ENCODE peak calls at places on chromosomes 12 and 14, in four cellular contexts. One of them, this sample, is unnamed.

GRCh38 chr12:65122661-65123060 is 1.6 kb upstream of the WIF1 start:
- DNase-seq in IMR-90: no peak
- DNase-seq in heart right ventricle: no peak
- DNase-seq in pancreas: no peak
- DNase-seq in this sample: no peak

GRCh38 chr12:6584293-6584692 is 16.2 kb upstream of the NOP2 start:
- DNase-seq in pancreas: no peak
- DNase-seq in heart right ventricle: no peak
- DNase-seq in IMR-90: no peak
- DNase-seq in this sample: no peak

GRCh38 chr12:109239691-109240090 is 69.4 kb downstream of the FOXN4 start:
- DNase-seq in heart right ventricle: no peak
- DNase-seq in pancreas: no peak
- DNase-seq in IMR-90: no peak
- DNase-seq in this sample: no peak

GRCh38 chr12:88973998-88974397 is 378.3 kb downstream of the DUSP6 start:
- DNase-seq in IMR-90: no peak
- DNase-seq in heart right ventricle: no peak
- DNase-seq in pancreas: no peak
- DNase-seq in this sample: no peak

GRCh38 chr14:26328766-26329165 is 269.1 kb downstream of the NOVA1 start:
- DNase-seq in heart right ventricle: no peak
- DNase-seq in IMR-90: no peak
- DNase-seq in pancreas: no peak
- DNase-seq in this sample: no peak

GRCh38 chr12:23906329-23906728 is 43.1 kb downstream of the SOX5 start:
- DNase-seq in IMR-90: peak; percentile 45
- DNase-seq in heart right ventricle: no peak
- DNase-seq in pancreas: no peak
- DNase-seq in this sample: no peak

GRCh38 chr14:78764240-78764639 is 594.1 kb downstream of the NRXN3 start:
- DNase-seq in heart right ventricle: no peak
- DNase-seq in pancreas: no peak
- DNase-seq in IMR-90: peak; percentile 1
- DNase-seq in this sample: no peak

GRCh38 chr12:19190292-19191031 is 60.9 kb downstream of the PLEKHA5 start:
- DNase-seq in IMR-90: peak; percentile 59
- DNase-seq in heart right ventricle: no peak
- DNase-seq in pancreas: no peak
- DNase-seq in this sample: no peak

GRCh38 chr14:44657688-44658388 is 150.8 kb upstream of the FSCB start:
- DNase-seq in IMR-90: peak; percentile 0
- DNase-seq in heart right ventricle: no peak
- DNase-seq in pancreas: no peak
- DNase-seq in this sample: peak; percentile 24

GRCh38 chr14:94394594-94395305 is 6.3 kb upstream of the SERPINA1 start:
- DNase-seq in heart right ventricle: peak; percentile 21
- DNase-seq in pancreas: no peak
- DNase-seq in IMR-90: peak; percentile 58
- DNase-seq in this sample: no peak

GRCh38 chr14:20632831-20633771 is 8.4 kb downstream of the OR6S1 start:
- DNase-seq in heart right ventricle: no peak
- DNase-seq in IMR-90: peak; percentile 85
- DNase-seq in pancreas: peak; percentile 42
- DNase-seq in this sample: peak; percentile 79

GRCh38 chr14:102170061-102170460 is 30.4 kb downstream of the WDR20 start:
- DNase-seq in heart right ventricle: no peak
- DNase-seq in IMR-90: no peak
- DNase-seq in pancreas: no peak
- DNase-seq in this sample: no peak

GRCh38 chr14:100530270-100531072 is 56.7 kb downstream of the BEGAIN start:
- DNase-seq in heart right ventricle: no peak
- DNase-seq in IMR-90: no peak
- DNase-seq in pancreas: peak; percentile 35
- DNase-seq in this sample: no peak

GRCh38 chr14:91417983-91418386 is 365 bp upstream of the CCDC88C start:
- DNase-seq in heart right ventricle: peak; percentile 27
- DNase-seq in pancreas: peak; percentile 62
- DNase-seq in IMR-90: no peak
- DNase-seq in this sample: peak; percentile 56

GRCh38 chr12:75644472-75645072 is 133.2 kb upstream of the KRR1 start:
- DNase-seq in IMR-90: no peak
- DNase-seq in heart right ventricle: no peak
- DNase-seq in pancreas: no peak
- DNase-seq in this sample: no peak

GRCh38 chr12:109385339-109386078 is 37.8 kb downstream of the MYO1H start:
- DNase-seq in pancreas: no peak
- DNase-seq in heart right ventricle: no peak
- DNase-seq in IMR-90: peak; percentile 53
- DNase-seq in this sample: peak; percentile 47

GRCh38 chr14:80977103-80977728 is 21.8 kb downstream of the TSHR start:
- DNase-seq in heart right ventricle: no peak
- DNase-seq in IMR-90: no peak
- DNase-seq in pancreas: no peak
- DNase-seq in this sample: no peak

GRCh38 chr14:33184587-33184986 is 245.9 kb downstream of the NPAS3 start:
- DNase-seq in pancreas: no peak
- DNase-seq in IMR-90: no peak
- DNase-seq in heart right ventricle: no peak
- DNase-seq in this sample: no peak

GRCh38 chr12:96427269-96427729 is 27.1 kb upstream of the CDK17 start:
- DNase-seq in IMR-90: peak; percentile 100
- DNase-seq in pancreas: peak; percentile 18
- DNase-seq in heart right ventricle: peak; percentile 51
- DNase-seq in this sample: no peak

GRCh38 chr14:64109821-64110554 is 184.2 kb downstream of the ESR2 start:
- DNase-seq in IMR-90: peak; percentile 49
- DNase-seq in heart right ventricle: no peak
- DNase-seq in pancreas: no peak
- DNase-seq in this sample: no peak

GRCh38 chr12:49489720-49490119 is 49.1 kb upstream of the KCNH3 start:
- DNase-seq in IMR-90: peak; percentile 92
- DNase-seq in pancreas: no peak
- DNase-seq in heart right ventricle: no peak
- DNase-seq in this sample: no peak

GRCh38 chr14:102238131-102238530 is 66.8 kb downstream of the MOK start:
- DNase-seq in heart right ventricle: no peak
- DNase-seq in IMR-90: peak; percentile 40
- DNase-seq in pancreas: no peak
- DNase-seq in this sample: no peak

GRCh38 chr14:73238262-73238852 is 1.1 kb downstream of the PAPLN start:
- DNase-seq in IMR-90: peak; percentile 73
- DNase-seq in heart right ventricle: no peak
- DNase-seq in pancreas: no peak
- DNase-seq in this sample: no peak

GRCh38 chr12:119456824-119457223 is 122.3 kb downstream of the CCDC60 start:
- DNase-seq in IMR-90: no peak
- DNase-seq in pancreas: no peak
- DNase-seq in heart right ventricle: no peak
- DNase-seq in this sample: no peak

GRCh38 chr12:1171657-1172056 is 180.6 kb downstream of the ERC1 start:
- DNase-seq in pancreas: no peak
- DNase-seq in heart right ventricle: no peak
- DNase-seq in IMR-90: no peak
- DNase-seq in this sample: no peak

GRCh38 chr12:15209782-15210181 is 11.4 kb downstream of the RERG start:
- DNase-seq in pancreas: no peak
- DNase-seq in IMR-90: peak; percentile 40
- DNase-seq in heart right ventricle: no peak
- DNase-seq in this sample: no peak

GRCh38 chr12:28497889-28498411 is 307.7 kb downstream of the CCDC91 start:
- DNase-seq in heart right ventricle: no peak
- DNase-seq in pancreas: no peak
- DNase-seq in IMR-90: peak; percentile 50
- DNase-seq in this sample: no peak

GRCh38 chr12:80101126-80101525 is 1.8 kb downstream of the OTOGL start:
- DNase-seq in pancreas: no peak
- DNase-seq in heart right ventricle: no peak
- DNase-seq in IMR-90: no peak
- DNase-seq in this sample: no peak

GRCh38 chr14:101358726-101359125 is 202.6 kb upstream of the DIO3 start:
- DNase-seq in heart right ventricle: no peak
- DNase-seq in IMR-90: no peak
- DNase-seq in pancreas: no peak
- DNase-seq in this sample: no peak

GRCh38 chr14:90624228-90624627 is 192.0 kb downstream of the TTC7B start:
- DNase-seq in heart right ventricle: peak; percentile 30
- DNase-seq in IMR-90: peak; percentile 62
- DNase-seq in pancreas: no peak
- DNase-seq in this sample: no peak

GRCh38 chr14:100471451-100472093 is 115.6 kb downstream of the BEGAIN start:
- DNase-seq in heart right ventricle: no peak
- DNase-seq in IMR-90: no peak
- DNase-seq in pancreas: no peak
- DNase-seq in this sample: no peak

GRCh38 chr12:69985656-69986055 is 160.6 kb downstream of the MYRFL start:
- DNase-seq in IMR-90: no peak
- DNase-seq in pancreas: no peak
- DNase-seq in heart right ventricle: no peak
- DNase-seq in this sample: peak; percentile 54

DNA sequence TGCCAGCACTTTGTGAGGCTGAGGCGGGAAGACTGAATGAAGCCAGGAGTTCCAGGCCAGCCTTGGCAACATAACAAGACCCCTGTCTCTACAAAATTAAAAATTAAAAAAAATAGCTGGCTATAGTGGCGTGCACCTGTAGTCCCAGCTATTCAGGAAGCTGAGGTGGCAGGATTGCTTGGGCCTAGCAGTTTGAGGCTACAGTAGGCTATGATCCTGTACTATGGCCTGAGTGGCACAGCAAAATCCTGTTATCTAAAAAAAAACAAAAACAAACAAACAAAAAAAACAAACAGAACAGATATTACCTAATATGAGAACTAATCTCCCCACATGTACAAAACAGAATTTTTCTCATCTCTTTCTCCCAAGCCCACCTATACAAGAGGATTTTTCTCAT is 15.7 kb downstream of the TMEM116 start:
- DNase-seq in heart right ventricle: no peak
- DNase-seq in IMR-90: no peak
- DNase-seq in pancreas: no peak
- DNase-seq in this sample: no peak
- H3K4me3 ChIP-seq in heart right ventricle: no peak overlapping the region
- H3K4me3 ChIP-seq in IMR-90: no peak overlapping the region
- H3K4me3 ChIP-seq in pancreas: no peak overlapping the region
- H3K4me3 ChIP-seq in this sample: no peak overlapping the region

GRCh38 chr14:96629558-96630222 is 127.5 kb downstream of the PAPOLA start:
- DNase-seq in pancreas: no peak
- DNase-seq in heart right ventricle: no peak
- DNase-seq in IMR-90: no peak
- DNase-seq in this sample: no peak

GRCh38 chr14:96626916-96627315 is 124.7 kb downstream of the PAPOLA start:
- DNase-seq in heart right ventricle: no peak
- DNase-seq in IMR-90: no peak
- DNase-seq in pancreas: no peak
- DNase-seq in this sample: no peak

GRCh38 chr14:96629082-96629481 is 126.9 kb downstream of the PAPOLA start:
- DNase-seq in heart right ventricle: no peak
- DNase-seq in IMR-90: no peak
- DNase-seq in pancreas: no peak
- DNase-seq in this sample: no peak

GRCh38 chr14:96627386-96627785 is 125.2 kb downstream of the PAPOLA start:
- DNase-seq in IMR-90: no peak
- DNase-seq in pancreas: no peak
- DNase-seq in heart right ventricle: no peak
- DNase-seq in this sample: no peak

GRCh38 chr14:96627811-96628775 is 125.9 kb downstream of the PAPOLA start:
- DNase-seq in pancreas: no peak
- DNase-seq in IMR-90: no peak
- DNase-seq in heart right ventricle: no peak
- DNase-seq in this sample: no peak
- H3K9me3 ChIP-seq in pancreas: no peaks in the 10 kb centered on the region
- H3K9me3 ChIP-seq in IMR-90: no peaks in the 10 kb centered on the region
- H3K9me3 ChIP-seq in heart right ventricle: peaks cover 5% of the 10 kb centered on the region
- H3K9me3 ChIP-seq in this sample: no peaks in the 10 kb centered on the region

DNA sequence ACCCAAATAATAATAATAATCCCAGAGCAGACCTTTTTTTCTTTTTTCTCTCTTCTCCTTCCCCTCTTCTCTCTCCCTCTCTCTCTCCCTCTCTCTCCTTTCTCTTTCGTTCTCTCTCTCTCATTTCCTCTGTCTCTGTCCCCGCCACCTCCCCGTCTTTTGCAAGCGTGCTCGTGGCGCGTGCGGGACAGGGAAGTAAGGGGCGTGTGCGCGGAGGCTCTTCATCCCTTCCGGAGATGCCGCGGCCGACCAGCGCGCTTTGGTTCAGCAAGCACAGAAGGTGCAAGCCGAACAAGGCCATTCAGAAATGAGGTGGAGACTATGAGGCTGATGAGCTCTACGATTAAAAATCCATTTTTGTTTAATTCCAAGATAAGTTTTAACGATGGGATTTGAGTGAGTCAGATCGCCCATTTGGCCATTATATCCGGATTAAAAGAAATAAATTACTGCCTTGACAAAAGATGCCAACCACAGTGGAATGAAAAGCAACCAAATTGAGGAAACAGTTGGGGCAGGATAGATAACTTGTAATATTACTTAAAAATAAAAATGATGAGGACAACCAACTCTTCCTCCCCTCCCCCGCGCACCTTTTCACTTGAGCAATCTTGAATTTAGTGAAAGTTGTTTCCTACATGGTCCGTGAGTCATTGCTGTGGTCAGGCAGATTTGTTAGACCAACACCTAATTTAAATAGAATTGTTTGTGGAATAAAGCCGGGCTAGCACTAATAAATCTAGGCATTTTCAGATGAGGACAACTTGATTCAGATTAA is 1.2 kb upstream of the AMIGO2 start:
- DNase-seq in IMR-90: peak; percentile 50
- DNase-seq in heart right ventricle: peak; percentile 64
- DNase-seq in pancreas: no peak
- DNase-seq in this sample: no peak
- H3K4me3 ChIP-seq in IMR-90: peak overlapping the region; percentile 91
- H3K4me3 ChIP-seq in heart right ventricle: peak overlapping the region; percentile 77
- H3K4me3 ChIP-seq in pancreas: peak overlapping the region; percentile 69
- H3K4me3 ChIP-seq in this sample: peak overlapping the region; percentile 72

GRCh38 chr12:103348935-103349334 is 146.8 kb downstream of the C12orf42 start:
- DNase-seq in pancreas: no peak
- DNase-seq in heart right ventricle: no peak
- DNase-seq in IMR-90: no peak
- DNase-seq in this sample: no peak

GRCh38 chr12:103354403-103354802 is 141.4 kb downstream of the C12orf42 start:
- DNase-seq in IMR-90: no peak
- DNase-seq in pancreas: no peak
- DNase-seq in heart right ventricle: no peak
- DNase-seq in this sample: no peak

GRCh38 chr12:103350116-103350515 is 145.7 kb downstream of the C12orf42 start:
- DNase-seq in heart right ventricle: no peak
- DNase-seq in pancreas: no peak
- DNase-seq in IMR-90: no peak
- DNase-seq in this sample: no peak

DNA sequence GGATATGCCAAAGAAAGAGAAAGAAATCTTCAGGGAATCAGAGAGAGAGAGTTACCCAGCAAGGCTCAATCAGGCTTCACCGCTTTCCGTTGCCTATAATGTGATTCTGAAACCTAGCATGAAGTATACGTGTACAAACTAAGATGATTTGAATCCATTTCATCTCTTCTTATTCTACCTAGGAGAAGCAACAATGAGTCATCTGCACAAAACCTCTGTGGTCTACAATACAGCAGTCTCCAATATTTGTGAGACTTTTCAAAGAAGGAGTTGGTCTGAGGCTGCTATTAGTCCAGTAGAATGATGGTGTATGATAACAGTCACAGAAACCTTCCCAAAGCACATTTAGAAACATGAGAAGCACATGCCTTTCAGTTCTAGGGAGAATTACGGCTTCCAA is 141.9 kb downstream of the C12orf42 start:
- DNase-seq in pancreas: no peak
- DNase-seq in IMR-90: no peak
- DNase-seq in heart right ventricle: no peak
- DNase-seq in this sample: no peak
- H3K9me3 ChIP-seq in pancreas: no peaks in the 10 kb centered on the region
- H3K9me3 ChIP-seq in IMR-90: peaks cover 7% of the 10 kb centered on the region
- H3K9me3 ChIP-seq in heart right ventricle: peaks cover 9% of the 10 kb centered on the region
- H3K9me3 ChIP-seq in this sample: no peaks in the 10 kb centered on the region